ENCODE peak calls at places on chromosomes 1 and 21, in four cellular contexts. One of them, this sample, is unnamed.
A peak's percentile ranks its signal among the peaks of the same experiment; 100 is the strongest.

GRCh38 chr21:15140321-15141019 is 75.7 kb upstream of the NRIP1 start:
- DNase-seq in transverse colon: peak; percentile 89
- DNase-seq in sigmoid colon: no peak
- DNase-seq in K562: no peak
- DNase-seq in this sample: no peak

GRCh38 chr1:37177230-37177864 is 143.0 kb upstream of the GRIK3 start:
- DNase-seq in K562: peak; percentile 48
- DNase-seq in transverse colon: peak; percentile 13
- DNase-seq in sigmoid colon: no peak
- DNase-seq in this sample: no peak

GRCh38 chr1:182357177-182357576 is 34.4 kb downstream of the GLUL start:
- DNase-seq in sigmoid colon: no peak
- DNase-seq in K562: no peak
- DNase-seq in transverse colon: no peak
- DNase-seq in this sample: no peak

GRCh38 chr1:23530750-23531651 is at the start of gene E2F2:
- DNase-seq in sigmoid colon: peak; percentile 95
- DNase-seq in transverse colon: peak; percentile 91
- DNase-seq in K562: peak; percentile 97
- DNase-seq in this sample: peak; percentile 72

GRCh38 chr21:29499734-29500343 is 201.1 kb downstream of the BACH1 start:
- DNase-seq in sigmoid colon: no peak
- DNase-seq in transverse colon: no peak
- DNase-seq in K562: peak; percentile 69
- DNase-seq in this sample: no peak

GRCh38 chr1:72178266-72178665 is 104.1 kb downstream of the NEGR1 start:
- DNase-seq in K562: no peak
- DNase-seq in sigmoid colon: no peak
- DNase-seq in transverse colon: no peak
- DNase-seq in this sample: no peak

GRCh38 chr21:34836103-34836932 is 167.5 kb downstream of the CLIC6 start:
- DNase-seq in K562: no peak
- DNase-seq in transverse colon: peak; percentile 46
- DNase-seq in sigmoid colon: peak; percentile 90
- DNase-seq in this sample: peak; percentile 64

GRCh38 chr1:43066578-43066977 is 105.5 kb downstream of the EBNA1BP2 start:
- DNase-seq in sigmoid colon: no peak
- DNase-seq in K562: no peak
- DNase-seq in transverse colon: no peak
- DNase-seq in this sample: no peak

GRCh38 chr21:45512626-45513002 is 29.6 kb downstream of the SLC19A1 start:
- DNase-seq in sigmoid colon: no peak
- DNase-seq in transverse colon: no peak
- DNase-seq in K562: no peak
- DNase-seq in this sample: no peak

GRCh38 chr21:41446571-41446970 is 20.5 kb downstream of the MX1 start:
- DNase-seq in sigmoid colon: no peak
- DNase-seq in transverse colon: no peak
- DNase-seq in K562: no peak
- DNase-seq in this sample: no peak

GRCh38 chr1:210726621-210727020 is 397.9 kb downstream of the HHAT start:
- DNase-seq in transverse colon: no peak
- DNase-seq in K562: peak; percentile 67
- DNase-seq in sigmoid colon: no peak
- DNase-seq in this sample: no peak

GRCh38 chr1:84665703-84666317 is 24.5 kb downstream of the SSX2IP start:
- DNase-seq in K562: no peak
- DNase-seq in transverse colon: no peak
- DNase-seq in sigmoid colon: no peak
- DNase-seq in this sample: no peak

GRCh38 chr21:29187939-29188338 is 57.5 kb downstream of the MAP3K7CL start:
- DNase-seq in sigmoid colon: peak; percentile 86
- DNase-seq in K562: no peak
- DNase-seq in transverse colon: no peak
- DNase-seq in this sample: no peak

GRCh38 chr1:60922304-60922703 is 160.1 kb upstream of the NFIA start:
- DNase-seq in K562: no peak
- DNase-seq in transverse colon: peak; percentile 18
- DNase-seq in sigmoid colon: peak; percentile 77
- DNase-seq in this sample: peak; percentile 61

DNA sequence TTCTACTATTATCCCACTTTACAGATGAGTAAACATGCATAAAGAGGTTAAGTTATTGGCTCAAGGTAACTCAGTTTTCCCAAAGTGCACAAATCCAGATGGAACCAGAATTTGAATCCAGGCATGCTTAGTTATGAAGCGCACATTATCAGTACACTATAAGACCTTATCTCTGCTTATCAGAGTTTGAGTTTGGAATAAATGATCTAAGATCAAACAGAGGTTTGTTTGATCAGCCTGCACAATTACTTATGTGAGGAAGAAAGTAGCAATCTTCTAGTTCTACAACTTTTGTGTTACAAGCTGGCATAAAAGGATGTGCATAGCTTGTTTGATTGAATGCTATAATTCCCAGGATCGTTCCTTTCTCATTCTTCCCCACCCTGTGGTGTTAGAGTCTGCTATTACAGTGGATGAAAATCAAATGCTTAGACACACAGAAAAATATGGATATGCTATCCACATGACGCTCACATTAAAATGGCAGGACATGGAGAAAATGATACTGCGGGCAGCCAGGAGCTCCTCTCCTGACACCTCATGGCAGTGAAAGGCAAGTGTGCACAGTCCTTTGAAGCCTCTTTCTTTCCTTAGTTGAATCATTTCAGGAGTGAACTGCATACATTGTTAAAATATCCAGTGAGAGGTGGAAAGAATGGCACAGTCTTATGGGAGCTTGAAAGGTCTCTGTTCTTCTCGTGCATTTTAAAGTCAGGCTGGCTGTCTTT is 24.0 kb upstream of the PBX1 start:
- DNase-seq in transverse colon: no peak
- DNase-seq in K562: no peak
- DNase-seq in sigmoid colon: no peak
- DNase-seq in this sample: no peak
- TF ChIP-seq EP300 in transverse colon: no peak
- TF ChIP-seq EP300 in K562: no peak
- TF ChIP-seq EP300 in sigmoid colon: no peak
- TF ChIP-seq EP300 in this sample: no peak

GRCh38 chr1:248007778-248008177 is 5.7 kb upstream of the OR2L5 start:
- DNase-seq in sigmoid colon: no peak
- DNase-seq in transverse colon: no peak
- DNase-seq in K562: no peak
- DNase-seq in this sample: no peak

GRCh38 chr1:248015801-248016200 is 2.3 kb downstream of the OR2L5 start:
- DNase-seq in K562: no peak
- DNase-seq in transverse colon: no peak
- DNase-seq in sigmoid colon: no peak
- DNase-seq in this sample: no peak

GRCh38 chr1:248009681-248010080 is 3.8 kb upstream of the OR2L5 start:
- DNase-seq in sigmoid colon: no peak
- DNase-seq in K562: no peak
- DNase-seq in transverse colon: no peak
- DNase-seq in this sample: no peak

GRCh38 chr1:248013229-248013710 is at the start of gene OR2L5:
- DNase-seq in transverse colon: no peak
- DNase-seq in K562: no peak
- DNase-seq in sigmoid colon: no peak
- DNase-seq in this sample: no peak
- H3K9me3 ChIP-seq in transverse colon: peaks cover 12% of the 10 kb centered on the region
- H3K9me3 ChIP-seq in K562: no peaks in the 10 kb centered on the region
- H3K9me3 ChIP-seq in sigmoid colon: no peaks in the 10 kb centered on the region
- H3K9me3 ChIP-seq in this sample: peaks cover 12% of the 10 kb centered on the region

GRCh38 chr1:231534703-231535159 is 6.3 kb downstream of the TSNAX start:
- DNase-seq in K562: no peak
- DNase-seq in transverse colon: no peak
- DNase-seq in sigmoid colon: no peak
- DNase-seq in this sample: no peak
- TF ChIP-seq EP300 in K562: no peak
- TF ChIP-seq EP300 in transverse colon: no peak
- TF ChIP-seq EP300 in sigmoid colon: no peak
- TF ChIP-seq EP300 in this sample: no peak

GRCh38 chr1:90837420-90837819 is 120.3 kb upstream of the BARHL2 start:
- DNase-seq in sigmoid colon: no peak
- DNase-seq in transverse colon: no peak
- DNase-seq in K562: no peak
- DNase-seq in this sample: no peak

GRCh38 chr1:90838720-90839119 is 121.6 kb upstream of the BARHL2 start:
- DNase-seq in K562: no peak
- DNase-seq in sigmoid colon: no peak
- DNase-seq in transverse colon: no peak
- DNase-seq in this sample: no peak

GRCh38 chr1:90840323-90840722 is 123.2 kb upstream of the BARHL2 start:
- DNase-seq in transverse colon: no peak
- DNase-seq in sigmoid colon: no peak
- DNase-seq in K562: no peak
- DNase-seq in this sample: no peak

GRCh38 chr1:90841477-90841876 is 124.4 kb upstream of the BARHL2 start:
- DNase-seq in sigmoid colon: no peak
- DNase-seq in K562: no peak
- DNase-seq in transverse colon: no peak
- DNase-seq in this sample: no peak

GRCh38 chr1:90839323-90839722 is 122.2 kb upstream of the BARHL2 start:
- DNase-seq in sigmoid colon: no peak
- DNase-seq in transverse colon: no peak
- DNase-seq in K562: no peak
- DNase-seq in this sample: no peak
- H3K9me3 ChIP-seq in sigmoid colon: no peaks in the 10 kb centered on the region
- H3K9me3 ChIP-seq in transverse colon: no peaks in the 10 kb centered on the region
- H3K9me3 ChIP-seq in K562: no peaks in the 10 kb centered on the region
- H3K9me3 ChIP-seq in this sample: no peaks in the 10 kb centered on the region